ENCODE peak calls at places on chromosomes 7 and 10, in seven cellular contexts. N is stimulated activated CD4-positive, alpha-beta T cell treated with anti-CD3 and anti-CD28 coated beads, Interleukin-2, amount 100 ng/mL, for 48 hours; A is brain microvascular endothelial cell; I is omental fat pad; L is HEK293T; D is AG08396; Q is left ventricle myocardium inferior. H is an unnamed sample.

GRCh38 chr7:28686418-28686800 is 271.7 kb downstream of the TRIL start:
- DNase-seq in Q (no peak), N (no peak), D (peak; percentile 16), A (peak; percentile 68), I (no peak), L (peak; percentile 50), H (no peak)

GRCh38 chr7:129188372-129188891 is at the start of gene SMO:
- DNase-seq in D (peak; percentile 74), A (no peak), L (peak; percentile 69), N (peak; percentile 7), Q (peak; percentile 46), I (no peak), H (no peak)

GRCh38 chr10:16014469-16014868 is 154.2 kb upstream of the MINDY3 start:
- DNase-seq in I (no peak), L (no peak), Q (no peak), D (no peak), A (no peak), N (no peak), H (no peak)

GRCh38 chr10:5045095-5045494 is 41.4 kb upstream of the AKR1C2 start:
- DNase-seq in L (no peak), N (no peak), Q (no peak), I (no peak), A (no peak), D (no peak), H (no peak)

GRCh38 chr7:132622081-132622480 is 45.8 kb upstream of the PLXNA4 start:
- DNase-seq in L (no peak), A (no peak), I (no peak), N (no peak), D (no peak), Q (no peak), H (no peak)

GRCh38 chr7:5526190-5527037 is 102.8 kb upstream of the TNRC18 start:
- DNase-seq in A (no peak), Q (peak; percentile 59), L (no peak), D (no peak), N (peak; percentile 43), I (no peak), H (peak; percentile 54)

GRCh38 chr7:36346260-36346831 is 43.3 kb upstream of the ANLN start:
- DNase-seq in N (no peak), I (no peak), Q (no peak), D (no peak), A (no peak), L (no peak), H (no peak)

GRCh38 chr10:126686271-126686670 is 15.8 kb upstream of the C10orf90 start:
- DNase-seq in A (no peak), I (no peak), N (no peak), Q (no peak), D (no peak), L (no peak), H (no peak)

GRCh38 chr7:92735707-92736106 is 100.7 kb downstream of the CDK6 start:
- DNase-seq in A (no peak), D (no peak), N (no peak), Q (no peak), I (no peak), L (no peak), H (no peak)

H was measured in stimulated activated naive B cell treated with anti-CD40 and anti-IgM and Interleukin-4, amounts not matched to agents 10 μg/mL and 1 μg/mL and 100 μg/mL, for 72 hours.